ENCODE peak calls at places on chromosomes 7 and 10, in four cellular contexts. One of them, this sample, is unnamed.

GRCh38 chr7:2566890-2567662 is 8.3 kb downstream of the IQCE start:
- DNase-seq in memory B cell: no peak
- DNase-seq in NCI-H1694 treated with DMSO at 0.1 percent for 48 hours: no peak
- DNase-seq in tibial nerve: no peak
- DNase-seq in this sample: no peak

GRCh38 chr7:33072471-33072870 is 9.9 kb upstream of the NT5C3A start:
- DNase-seq in NCI-H1694 treated with DMSO at 0.1 percent for 48 hours: no peak
- DNase-seq in memory B cell: no peak
- DNase-seq in tibial nerve: no peak
- DNase-seq in this sample: no peak

GRCh38 chr7:27096756-27097514 is 1.1 kb upstream of the HOXA1 start:
- DNase-seq in memory B cell: no peak
- DNase-seq in NCI-H1694 treated with DMSO at 0.1 percent for 48 hours: peak
- DNase-seq in tibial nerve: no peak
- DNase-seq in this sample: no peak

GRCh38 chr10:15324611-15325010 is 46.5 kb downstream of the FAM171A1 start:
- DNase-seq in memory B cell: no peak
- DNase-seq in tibial nerve: no peak
- DNase-seq in NCI-H1694 treated with DMSO at 0.1 percent for 48 hours: no peak
- DNase-seq in this sample: no peak

GRCh38 chr7:111855842-111856227 is 293.5 kb upstream of the IMMP2L start:
- DNase-seq in tibial nerve: no peak
- DNase-seq in NCI-H1694 treated with DMSO at 0.1 percent for 48 hours: peak
- DNase-seq in memory B cell: no peak
- DNase-seq in this sample: no peak

GRCh38 chr7:44218418-44219201 is 17.8 kb downstream of the YKT6 start:
- DNase-seq in memory B cell: no peak
- DNase-seq in tibial nerve: no peak
- DNase-seq in NCI-H1694 treated with DMSO at 0.1 percent for 48 hours: no peak
- DNase-seq in this sample: no peak

GRCh38 chr10:125080296-125080695 is 80.1 kb downstream of the CTBP2 start:
- DNase-seq in tibial nerve: no peak
- DNase-seq in NCI-H1694 treated with DMSO at 0.1 percent for 48 hours: no peak
- DNase-seq in memory B cell: no peak
- DNase-seq in this sample: no peak

GRCh38 chr7:36814311-36814710 is 90.0 kb upstream of the AOAH start:
- DNase-seq in NCI-H1694 treated with DMSO at 0.1 percent for 48 hours: no peak
- DNase-seq in memory B cell: no peak
- DNase-seq in tibial nerve: no peak
- DNase-seq in this sample: no peak

GRCh38 chr10:64977912-64978311 is 1456.7 kb downstream of the REEP3 start:
- DNase-seq in memory B cell: no peak
- DNase-seq in NCI-H1694 treated with DMSO at 0.1 percent for 48 hours: no peak
- DNase-seq in tibial nerve: no peak
- DNase-seq in this sample: no peak

GRCh38 chr7:28364082-28364481 is 48.2 kb upstream of the CREB5 start:
- DNase-seq in tibial nerve: no peak
- DNase-seq in memory B cell: no peak
- DNase-seq in NCI-H1694 treated with DMSO at 0.1 percent for 48 hours: no peak
- DNase-seq in this sample: no peak

GRCh38 chr10:10497245-10497644 is 520.4 kb upstream of the CELF2 start:
- DNase-seq in tibial nerve: no peak
- DNase-seq in NCI-H1694 treated with DMSO at 0.1 percent for 48 hours: no peak
- DNase-seq in memory B cell: no peak
- DNase-seq in this sample: no peak

GRCh38 chr10:114683593-114683992 is 25.5 kb upstream of the ABLIM1 start:
- DNase-seq in tibial nerve: no peak
- DNase-seq in memory B cell: no peak
- DNase-seq in NCI-H1694 treated with DMSO at 0.1 percent for 48 hours: no peak
- DNase-seq in this sample: peak

GRCh38 chr7:76338298-76339084 is 20.3 kb downstream of the YWHAG start:
- DNase-seq in tibial nerve: no peak
- DNase-seq in NCI-H1694 treated with DMSO at 0.1 percent for 48 hours: no peak
- DNase-seq in memory B cell: no peak
- DNase-seq in this sample: no peak

GRCh38 chr10:89926736-89927135 is 225.3 kb downstream of the KIF20B start:
- DNase-seq in NCI-H1694 treated with DMSO at 0.1 percent for 48 hours: no peak
- DNase-seq in memory B cell: no peak
- DNase-seq in tibial nerve: no peak
- DNase-seq in this sample: no peak

GRCh38 chr10:103765981-103766380 is 89.4 kb downstream of the SH3PXD2A start:
- DNase-seq in memory B cell: no peak
- DNase-seq in NCI-H1694 treated with DMSO at 0.1 percent for 48 hours: no peak
- DNase-seq in tibial nerve: no peak
- DNase-seq in this sample: no peak

GRCh38 chr10:125694874-125695273 is 11.9 kb upstream of the TEX36 start:
- DNase-seq in NCI-H1694 treated with DMSO at 0.1 percent for 48 hours: no peak
- DNase-seq in memory B cell: no peak
- DNase-seq in tibial nerve: no peak
- DNase-seq in this sample: no peak

GRCh38 chr7:33853361-33854062 is 51.8 kb upstream of the BMPER start:
- DNase-seq in NCI-H1694 treated with DMSO at 0.1 percent for 48 hours: no peak
- DNase-seq in tibial nerve: no peak
- DNase-seq in memory B cell: no peak
- DNase-seq in this sample: no peak

GRCh38 chr7:129670636-129671035 is 59.1 kb downstream of the NRF1 start:
- DNase-seq in memory B cell: no peak
- DNase-seq in tibial nerve: no peak
- DNase-seq in NCI-H1694 treated with DMSO at 0.1 percent for 48 hours: no peak
- DNase-seq in this sample: no peak

GRCh38 chr10:96570983-96571964 is 15.5 kb downstream of the TM9SF3 start:
- DNase-seq in memory B cell: no peak
- DNase-seq in tibial nerve: no peak
- DNase-seq in NCI-H1694 treated with DMSO at 0.1 percent for 48 hours: no peak
- DNase-seq in this sample: no peak

GRCh38 chr7:2821161-2821841 is 22.8 kb downstream of the GNA12 start:
- DNase-seq in tibial nerve: no peak
- DNase-seq in memory B cell: peak
- DNase-seq in NCI-H1694 treated with DMSO at 0.1 percent for 48 hours: no peak
- DNase-seq in this sample: peak

GRCh38 chr10:17523917-17524316 is 69.5 kb upstream of the ST8SIA6 start:
- DNase-seq in tibial nerve: no peak
- DNase-seq in NCI-H1694 treated with DMSO at 0.1 percent for 48 hours: no peak
- DNase-seq in memory B cell: no peak
- DNase-seq in this sample: no peak

GRCh38 chr10:71247306-71247705 is 34.9 kb downstream of the UNC5B start:
- DNase-seq in memory B cell: no peak
- DNase-seq in tibial nerve: no peak
- DNase-seq in NCI-H1694 treated with DMSO at 0.1 percent for 48 hours: no peak
- DNase-seq in this sample: no peak

GRCh38 chr7:42227931-42228591 is 8.9 kb downstream of the GLI3 start:
- DNase-seq in memory B cell: no peak
- DNase-seq in tibial nerve: no peak
- DNase-seq in NCI-H1694 treated with DMSO at 0.1 percent for 48 hours: no peak
- DNase-seq in this sample: no peak

GRCh38 chr7:16528520-16528919 is 1.9 kb downstream of the LRRC72 start:
- DNase-seq in memory B cell: no peak
- DNase-seq in NCI-H1694 treated with DMSO at 0.1 percent for 48 hours: no peak
- DNase-seq in tibial nerve: no peak
- DNase-seq in this sample: no peak

GRCh38 chr10:3763035-3763456 is 22.0 kb downstream of the KLF6 start:
- DNase-seq in tibial nerve: no peak
- DNase-seq in NCI-H1694 treated with DMSO at 0.1 percent for 48 hours: no peak
- DNase-seq in memory B cell: no peak
- DNase-seq in this sample: no peak

GRCh38 chr10:76918106-76918505 is 719.5 kb downstream of the KCNMA1 start:
- DNase-seq in memory B cell: no peak
- DNase-seq in tibial nerve: no peak
- DNase-seq in NCI-H1694 treated with DMSO at 0.1 percent for 48 hours: no peak
- DNase-seq in this sample: no peak

GRCh38 chr10:77872151-77872946 is 54.2 kb downstream of the DLG5 start:
- DNase-seq in NCI-H1694 treated with DMSO at 0.1 percent for 48 hours: peak
- DNase-seq in memory B cell: no peak
- DNase-seq in tibial nerve: no peak
- DNase-seq in this sample: peak

GRCh38 chr10:50421026-50421719 is 169.9 kb upstream of the ASAH2 start:
- DNase-seq in tibial nerve: peak
- DNase-seq in memory B cell: peak
- DNase-seq in NCI-H1694 treated with DMSO at 0.1 percent for 48 hours: no peak
- DNase-seq in this sample: peak

GRCh38 chr7:137818036-137818435 is 28.7 kb downstream of the DGKI start:
- DNase-seq in tibial nerve: no peak
- DNase-seq in memory B cell: no peak
- DNase-seq in NCI-H1694 treated with DMSO at 0.1 percent for 48 hours: no peak
- DNase-seq in this sample: no peak

GRCh38 chr7:81470084-81470723 is 299.6 kb downstream of the HGF start:
- DNase-seq in tibial nerve: peak
- DNase-seq in NCI-H1694 treated with DMSO at 0.1 percent for 48 hours: peak
- DNase-seq in memory B cell: no peak
- DNase-seq in this sample: peak

GRCh38 chr10:4771554-4772201 is 54.3 kb upstream of the AKR1E2 start:
- DNase-seq in memory B cell: no peak
- DNase-seq in NCI-H1694 treated with DMSO at 0.1 percent for 48 hours: no peak
- DNase-seq in tibial nerve: no peak
- DNase-seq in this sample: no peak

GRCh38 chr10:61902448-61903183 is 1.1 kb downstream of the ARID5B start:
- DNase-seq in tibial nerve: peak
- DNase-seq in NCI-H1694 treated with DMSO at 0.1 percent for 48 hours: peak
- DNase-seq in memory B cell: peak
- DNase-seq in this sample: peak

GRCh38 chr7:369476-369980 is 79.6 kb downstream of the FOXL3 start:
- DNase-seq in memory B cell: no peak
- DNase-seq in tibial nerve: no peak
- DNase-seq in NCI-H1694 treated with DMSO at 0.1 percent for 48 hours: no peak
- DNase-seq in this sample: no peak

GRCh38 chr10:95333997-95334792 is 43.4 kb upstream of the PDLIM1 start:
- DNase-seq in NCI-H1694 treated with DMSO at 0.1 percent for 48 hours: no peak
- DNase-seq in tibial nerve: peak
- DNase-seq in memory B cell: no peak
- DNase-seq in this sample: no peak